ENCODE peak calls at places on chromosomes 11 and 22, in four cellular contexts. Z, I, V and F are unnamed samples.

GRCh38 chr11:72012091-72012630 is 13.5 kb downstream of the IL18BP start:
- DNase-seq in Z (no peak), I (no peak), V (no peak), F (no peak)

GRCh38 chr11:113417428-113417827 is 29.8 kb downstream of the ANKK1 start:
- DNase-seq in Z (no peak), I (no peak), V (no peak), F (no peak)

GRCh38 chr11:22456993-22457748 is 119.0 kb downstream of the SLC17A6 start:
- DNase-seq in Z (no peak), I (no peak), V (no peak), F (no peak)

GRCh38 chr11:12193515-12194336 is 83.3 kb downstream of the MICAL2 start:
- DNase-seq in Z (no peak), I (no peak), V (no peak), F (no peak)

GRCh38 chr22:43880743-43881055 is 11.1 kb downstream of the PNPLA5 start:
- DNase-seq in Z (no peak), I (no peak), V (no peak), F (no peak)

GRCh38 chr11:2481253-2481652 is 36.4 kb downstream of the KCNQ1 start:
- DNase-seq in Z (no peak), I (no peak), V (peak), F (no peak)

GRCh38 chr11:19511413-19512183 is 201.0 kb upstream of the NAV2 start:
- DNase-seq in Z (no peak), I (no peak), V (no peak), F (no peak)

GRCh38 chr22:30313527-30314385 is 13.0 kb downstream of the TBC1D10A start:
- DNase-seq in Z (no peak), I (no peak), V (no peak), F (no peak)

GRCh38 chr11:57940044-57940781 is 83.5 kb upstream of the OR9Q1 start:
- DNase-seq in Z (no peak), I (no peak), V (no peak), F (no peak)

GRCh38 chr11:4991066-4991465 is 3.6 kb upstream of the OR51L1 start:
- DNase-seq in Z (no peak), I (no peak), V (no peak), F (no peak)

GRCh38 chr11:773425-773824 is 3.9 kb downstream of the GATD1 start:
- DNase-seq in Z (no peak), I (no peak), V (no peak), F (no peak)

GRCh38 chr22:24994070-24994763 is 41.7 kb downstream of the KIAA1671 start:
- DNase-seq in Z (no peak), I (no peak), V (peak), F (no peak)

GRCh38 chr22:37741312-37741795 is 44.5 kb downstream of the TRIOBP start:
- DNase-seq in Z (no peak), I (no peak), V (no peak), F (no peak)

GRCh38 chr22:17786435-17787158 is 12.3 kb upstream of the BID start:
- DNase-seq in Z (no peak), I (no peak), V (no peak), F (no peak)

GRCh38 chr11:69971741-69972140 is 106.4 kb upstream of the ANO1 start:
- DNase-seq in Z (no peak), I (no peak), V (no peak), F (no peak)

GRCh38 chr11:1494650-1495049 is 8.1 kb upstream of the MOB2 start:
- DNase-seq in Z (no peak), I (no peak), V (no peak), F (no peak)

GRCh38 chr11:125481531-125481930 is 14.5 kb downstream of the FEZ1 start:
- DNase-seq in Z (no peak), I (no peak), V (no peak), F (no peak)

GRCh38 chr11:11814614-11815452 is 26.9 kb upstream of the USP47 start:
- DNase-seq in Z (no peak), I (no peak), V (no peak), F (no peak)

GRCh38 chr11:82858133-82858532 is 42.1 kb downstream of the PRCP start:
- DNase-seq in Z (no peak), I (no peak), V (no peak), F (no peak)

GRCh38 chr22:42648368-42649260 is 578 bp downstream of the CYB5R3 start:
- DNase-seq in Z (peak), I (no peak), V (peak), F (no peak)

GRCh38 chr11:72216638-72217037 is at the start of gene FOLR2:
- DNase-seq in Z (no peak), I (no peak), V (no peak), F (no peak)

GRCh38 chr22:28703436-28703835 is 23.8 kb upstream of the TTC28 start:
- DNase-seq in Z (no peak), I (no peak), V (no peak), F (no peak)

GRCh38 chr11:10394229-10395100 is 60.6 kb upstream of the AMPD3 start:
- DNase-seq in Z (no peak), I (no peak), V (no peak), F (no peak)

GRCh38 chr11:128936546-128937275 is 6.0 kb downstream of the TP53AIP1 start:
- DNase-seq in Z (no peak), I (no peak), V (no peak), F (no peak)

GRCh38 chr22:17694193-17694592 is 55.6 kb downstream of the BCL2L13 start:
- DNase-seq in Z (no peak), I (no peak), V (no peak), F (no peak)

GRCh38 chr22:33850724-33851123 is 69.6 kb downstream of the LARGE1 start:
- DNase-seq in Z (no peak), I (no peak), V (no peak), F (no peak)